ENCODE peak calls at places on chromosome 14, in seven cellular contexts. One of them, this sample, is unnamed.

GRCh38 chr14:78164226-78164853 is 5.8 kb upstream of the NRXN3 start:
- DNase-seq in CD4-positive, alpha-beta memory T cell: no peak
- DNase-seq in astrocyte of the spinal cord: no peak
- DNase-seq in A549: peak; percentile 48
- DNase-seq in AG04450: no peak
- DNase-seq in lower leg skin: no peak
- DNase-seq in Caco-2: peak; percentile 52
- DNase-seq in this sample: no peak

GRCh38 chr14:49863483-49864262 is 11.1 kb upstream of the NEMF start:
- DNase-seq in CD4-positive, alpha-beta memory T cell: peak; percentile 21
- DNase-seq in astrocyte of the spinal cord: peak; percentile 12
- DNase-seq in A549: no peak
- DNase-seq in AG04450: no peak
- DNase-seq in lower leg skin: no peak
- DNase-seq in Caco-2: no peak
- DNase-seq in this sample: no peak

GRCh38 chr14:81927069-81927468 is 393.4 kb upstream of the SEL1L start:
- DNase-seq in CD4-positive, alpha-beta memory T cell: no peak
- DNase-seq in astrocyte of the spinal cord: no peak
- DNase-seq in A549: no peak
- DNase-seq in AG04450: no peak
- DNase-seq in lower leg skin: no peak
- DNase-seq in Caco-2: no peak
- DNase-seq in this sample: no peak

GRCh38 chr14:100604126-100604501 is 16.9 kb upstream of the BEGAIN start:
- DNase-seq in CD4-positive, alpha-beta memory T cell: no peak
- DNase-seq in astrocyte of the spinal cord: no peak
- DNase-seq in A549: no peak
- DNase-seq in AG04450: no peak
- DNase-seq in lower leg skin: peak; percentile 78
- DNase-seq in Caco-2: peak; percentile 4
- DNase-seq in this sample: no peak

GRCh38 chr14:53767566-53767965 is 189.1 kb downstream of the BMP4 start:
- DNase-seq in CD4-positive, alpha-beta memory T cell: no peak
- DNase-seq in astrocyte of the spinal cord: peak; percentile 8
- DNase-seq in A549: no peak
- DNase-seq in AG04450: no peak
- DNase-seq in lower leg skin: no peak
- DNase-seq in Caco-2: no peak
- DNase-seq in this sample: no peak

GRCh38 chr14:104678346-104678745 is 11.1 kb upstream of the INF2 start:
- DNase-seq in CD4-positive, alpha-beta memory T cell: no peak
- DNase-seq in astrocyte of the spinal cord: peak; percentile 44
- DNase-seq in A549: no peak
- DNase-seq in AG04450: no peak
- DNase-seq in lower leg skin: no peak
- DNase-seq in Caco-2: no peak
- DNase-seq in this sample: no peak

GRCh38 chr14:105495101-105495989 is 4.3 kb downstream of the TEDC1 start:
- DNase-seq in CD4-positive, alpha-beta memory T cell: no peak
- DNase-seq in astrocyte of the spinal cord: no peak
- DNase-seq in A549: no peak
- DNase-seq in AG04450: no peak
- DNase-seq in lower leg skin: peak; percentile 86
- DNase-seq in Caco-2: no peak
- DNase-seq in this sample: peak; percentile 11

GRCh38 chr14:57749267-57749666 is 116.6 kb downstream of the SLC35F4 start:
- DNase-seq in CD4-positive, alpha-beta memory T cell: no peak
- DNase-seq in astrocyte of the spinal cord: peak; percentile 58
- DNase-seq in A549: peak; percentile 10
- DNase-seq in AG04450: no peak
- DNase-seq in lower leg skin: no peak
- DNase-seq in Caco-2: no peak
- DNase-seq in this sample: no peak

GRCh38 chr14:85214471-85214870 is 315.5 kb upstream of the FLRT2 start:
- DNase-seq in CD4-positive, alpha-beta memory T cell: no peak
- DNase-seq in astrocyte of the spinal cord: peak; percentile 21
- DNase-seq in A549: peak; percentile 8
- DNase-seq in AG04450: no peak
- DNase-seq in lower leg skin: no peak
- DNase-seq in Caco-2: no peak
- DNase-seq in this sample: no peak

GRCh38 chr14:52219488-52220084 is 47.9 kb upstream of the PTGDR start:
- DNase-seq in CD4-positive, alpha-beta memory T cell: no peak
- DNase-seq in astrocyte of the spinal cord: no peak
- DNase-seq in A549: no peak
- DNase-seq in AG04450: no peak
- DNase-seq in lower leg skin: no peak
- DNase-seq in Caco-2: no peak
- DNase-seq in this sample: no peak

GRCh38 chr14:100738269-100738691 is 11.6 kb downstream of the DLK1 start:
- DNase-seq in CD4-positive, alpha-beta memory T cell: no peak
- DNase-seq in astrocyte of the spinal cord: no peak
- DNase-seq in A549: no peak
- DNase-seq in AG04450: no peak
- DNase-seq in lower leg skin: peak; percentile 69
- DNase-seq in Caco-2: peak; percentile 5
- DNase-seq in this sample: no peak

GRCh38 chr14:45247427-45247826 is 5.6 kb downstream of the MIS18BP1 start:
- DNase-seq in CD4-positive, alpha-beta memory T cell: no peak
- DNase-seq in astrocyte of the spinal cord: no peak
- DNase-seq in A549: peak; percentile 21
- DNase-seq in AG04450: no peak
- DNase-seq in lower leg skin: no peak
- DNase-seq in Caco-2: no peak
- DNase-seq in this sample: no peak

GRCh38 chr14:61547186-61548121 is 147.9 kb upstream of the HIF1A start:
- DNase-seq in CD4-positive, alpha-beta memory T cell: no peak
- DNase-seq in astrocyte of the spinal cord: peak; percentile 90
- DNase-seq in A549: peak; percentile 74
- DNase-seq in AG04450: no peak
- DNase-seq in lower leg skin: peak; percentile 82
- DNase-seq in Caco-2: no peak
- DNase-seq in this sample: no peak

GRCh38 chr14:27387458-27387857 is 789.6 kb upstream of the NOVA1 start:
- DNase-seq in CD4-positive, alpha-beta memory T cell: no peak
- DNase-seq in astrocyte of the spinal cord: peak; percentile 8
- DNase-seq in A549: no peak
- DNase-seq in AG04450: no peak
- DNase-seq in lower leg skin: no peak
- DNase-seq in Caco-2: no peak
- DNase-seq in this sample: no peak

GRCh38 chr14:65045691-65046090 is 56.6 kb downstream of the MAX start:
- DNase-seq in CD4-positive, alpha-beta memory T cell: no peak
- DNase-seq in astrocyte of the spinal cord: no peak
- DNase-seq in A549: no peak
- DNase-seq in AG04450: no peak
- DNase-seq in lower leg skin: no peak
- DNase-seq in Caco-2: no peak
- DNase-seq in this sample: no peak

GRCh38 chr14:54669759-54670630 is 103.1 kb downstream of the SAMD4A start:
- DNase-seq in CD4-positive, alpha-beta memory T cell: peak; percentile 41
- DNase-seq in astrocyte of the spinal cord: peak; percentile 97
- DNase-seq in A549: no peak
- DNase-seq in AG04450: peak; percentile 15
- DNase-seq in lower leg skin: peak; percentile 90
- DNase-seq in Caco-2: no peak
- DNase-seq in this sample: peak; percentile 48

GRCh38 chr14:102370305-102370809 is 7.6 kb downstream of the TECPR2 start:
- DNase-seq in CD4-positive, alpha-beta memory T cell: no peak
- DNase-seq in astrocyte of the spinal cord: no peak
- DNase-seq in A549: peak; percentile 6
- DNase-seq in AG04450: no peak
- DNase-seq in lower leg skin: no peak
- DNase-seq in Caco-2: no peak
- DNase-seq in this sample: no peak

GRCh38 chr14:81673930-81674329 is 140.3 kb upstream of the SEL1L start:
- DNase-seq in CD4-positive, alpha-beta memory T cell: no peak
- DNase-seq in astrocyte of the spinal cord: no peak
- DNase-seq in A549: no peak
- DNase-seq in AG04450: no peak
- DNase-seq in lower leg skin: no peak
- DNase-seq in Caco-2: no peak
- DNase-seq in this sample: no peak

GRCh38 chr14:27056586-27056985 is 458.8 kb upstream of the NOVA1 start:
- DNase-seq in CD4-positive, alpha-beta memory T cell: no peak
- DNase-seq in astrocyte of the spinal cord: no peak
- DNase-seq in A549: no peak
- DNase-seq in AG04450: no peak
- DNase-seq in lower leg skin: no peak
- DNase-seq in Caco-2: no peak
- DNase-seq in this sample: no peak

GRCh38 chr14:81219821-81220487 is 805 bp downstream of the GTF2A1 start:
- DNase-seq in CD4-positive, alpha-beta memory T cell: no peak
- DNase-seq in astrocyte of the spinal cord: no peak
- DNase-seq in A549: peak; percentile 28
- DNase-seq in AG04450: no peak
- DNase-seq in lower leg skin: peak; percentile 89
- DNase-seq in Caco-2: no peak
- DNase-seq in this sample: no peak

DNA sequence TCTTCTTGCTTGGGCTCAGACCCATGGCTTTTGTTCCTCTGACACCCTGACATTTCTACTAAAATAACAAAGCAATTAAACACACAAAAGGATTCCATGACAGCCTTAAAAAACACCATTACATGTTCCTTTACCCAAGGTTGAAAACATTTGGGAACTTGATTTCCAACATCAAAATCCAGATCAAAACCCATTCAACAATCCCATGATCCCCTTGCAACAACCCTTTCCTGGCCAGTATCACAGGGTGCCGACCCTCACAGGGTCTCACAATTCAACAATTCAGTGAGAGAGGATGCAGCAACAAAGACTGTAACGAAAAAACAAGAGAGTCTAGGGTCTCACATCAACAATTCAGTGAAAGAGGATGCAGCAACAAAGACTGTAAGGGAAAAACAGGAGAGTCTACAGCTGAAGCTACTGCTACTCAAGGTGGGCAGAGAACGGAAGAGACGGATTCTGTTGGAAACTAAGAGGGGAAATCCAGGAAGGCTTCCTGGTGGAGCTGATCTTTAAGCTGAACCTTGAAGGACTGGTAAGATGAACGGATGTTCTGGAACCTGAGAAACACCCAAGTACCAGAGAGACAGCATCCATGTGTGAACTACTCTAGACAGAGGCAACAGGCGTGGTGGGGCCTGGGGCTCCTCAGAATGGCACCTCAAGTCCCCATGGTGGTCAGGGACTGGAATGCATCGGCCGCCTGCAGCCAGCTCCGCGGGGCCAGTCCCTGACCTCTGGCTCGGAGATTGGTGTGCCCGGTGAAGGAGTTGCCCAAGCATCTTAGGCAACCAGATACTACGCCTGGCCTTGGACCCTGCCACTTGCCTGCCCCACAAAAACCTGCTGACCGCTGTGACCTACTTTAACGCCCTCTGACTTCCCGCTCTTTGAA is 22.7 kb upstream of the ZFP36L1 start:
- DNase-seq in CD4-positive, alpha-beta memory T cell: peak; percentile 41
- DNase-seq in astrocyte of the spinal cord: no peak
- DNase-seq in A549: no peak
- DNase-seq in AG04450: no peak
- DNase-seq in lower leg skin: no peak
- DNase-seq in Caco-2: no peak
- DNase-seq in this sample: no peak
- H3K4me3 ChIP-seq in CD4-positive, alpha-beta memory T cell: peak overlapping the region; percentile 32
- H3K4me3 ChIP-seq in astrocyte of the spinal cord: no peak overlapping the region
- H3K4me3 ChIP-seq in A549: peak overlapping the region; percentile 45
- H3K4me3 ChIP-seq in AG04450: peak overlapping the region; percentile 43
- H3K4me3 ChIP-seq in lower leg skin: no peak overlapping the region
- H3K4me3 ChIP-seq in Caco-2: peak overlapping the region; percentile 53
- H3K4me3 ChIP-seq in this sample: peak overlapping the region; percentile 62

GRCh38 chr14:30375280-30375892 is 183.6 kb upstream of the G2E3 start:
- DNase-seq in CD4-positive, alpha-beta memory T cell: peak; percentile 45
- DNase-seq in astrocyte of the spinal cord: peak; percentile 50
- DNase-seq in A549: peak; percentile 58
- DNase-seq in AG04450: peak; percentile 10
- DNase-seq in lower leg skin: peak; percentile 87
- DNase-seq in Caco-2: peak; percentile 74
- DNase-seq in this sample: peak; percentile 42

GRCh38 chr14:30369531-30370180 is 189.3 kb upstream of the G2E3 start:
- DNase-seq in CD4-positive, alpha-beta memory T cell: no peak
- DNase-seq in astrocyte of the spinal cord: no peak
- DNase-seq in A549: no peak
- DNase-seq in AG04450: no peak
- DNase-seq in lower leg skin: no peak
- DNase-seq in Caco-2: no peak
- DNase-seq in this sample: no peak

GRCh38 chr14:30373053-30373849 is 185.7 kb upstream of the G2E3 start:
- DNase-seq in CD4-positive, alpha-beta memory T cell: no peak
- DNase-seq in astrocyte of the spinal cord: no peak
- DNase-seq in A549: no peak
- DNase-seq in AG04450: no peak
- DNase-seq in lower leg skin: no peak
- DNase-seq in Caco-2: no peak
- DNase-seq in this sample: no peak
- H3K4me3 ChIP-seq in CD4-positive, alpha-beta memory T cell: no peak overlapping the region
- H3K4me3 ChIP-seq in astrocyte of the spinal cord: no peak overlapping the region
- H3K4me3 ChIP-seq in A549: no peak overlapping the region
- H3K4me3 ChIP-seq in AG04450: no peak overlapping the region
- H3K4me3 ChIP-seq in lower leg skin: no peak overlapping the region
- H3K4me3 ChIP-seq in Caco-2: no peak overlapping the region
- H3K4me3 ChIP-seq in this sample: no peak overlapping the region

DNA sequence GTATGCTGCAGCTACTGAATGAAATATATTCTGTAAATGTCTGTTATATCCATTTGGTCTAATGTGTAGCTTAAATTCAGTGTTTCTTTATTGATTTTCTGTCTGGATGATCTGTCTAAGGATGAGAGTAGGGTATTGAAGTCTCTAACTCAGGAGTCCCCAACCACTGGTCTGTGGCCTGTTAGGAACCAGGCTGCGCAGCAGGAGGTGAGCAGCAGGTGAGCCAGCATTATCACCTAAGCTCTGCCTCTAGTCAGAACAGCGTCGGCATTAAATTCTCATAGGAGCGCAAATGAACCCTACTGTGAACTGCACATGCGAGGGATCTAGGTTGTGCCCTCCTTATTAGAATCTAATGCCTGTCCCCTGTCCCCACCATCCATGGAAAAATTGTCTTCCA is 329.7 kb upstream of the RGS6 start:
- DNase-seq in CD4-positive, alpha-beta memory T cell: no peak
- DNase-seq in astrocyte of the spinal cord: no peak
- DNase-seq in A549: no peak
- DNase-seq in AG04450: no peak
- DNase-seq in lower leg skin: no peak
- DNase-seq in Caco-2: no peak
- DNase-seq in this sample: no peak
- H3K4me3 ChIP-seq in CD4-positive, alpha-beta memory T cell: no peak overlapping the region
- H3K4me3 ChIP-seq in astrocyte of the spinal cord: no peak overlapping the region
- H3K4me3 ChIP-seq in A549: no peak overlapping the region
- H3K4me3 ChIP-seq in AG04450: no peak overlapping the region
- H3K4me3 ChIP-seq in lower leg skin: no peak overlapping the region
- H3K4me3 ChIP-seq in Caco-2: no peak overlapping the region
- H3K4me3 ChIP-seq in this sample: no peak overlapping the region

DNA sequence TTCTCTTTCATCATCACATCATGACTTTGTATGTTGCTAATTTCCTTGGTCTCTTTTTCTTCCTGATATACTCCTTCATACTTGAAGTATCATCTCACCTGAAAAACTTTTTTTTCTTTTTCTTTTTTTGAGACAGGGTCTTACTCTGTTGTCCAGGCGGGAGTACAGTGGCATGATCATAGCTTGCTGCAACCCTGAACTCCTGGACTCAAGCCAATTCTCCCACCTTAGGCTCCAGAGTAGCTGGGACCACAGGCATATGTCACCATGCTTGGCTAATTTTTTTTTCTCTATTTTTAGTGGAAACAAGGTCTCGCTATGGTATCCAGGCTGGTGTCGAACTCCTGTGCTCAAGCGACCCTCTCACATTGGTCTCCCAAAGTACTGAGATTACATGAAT is 107.6 kb downstream of the RALGAPA1 start:
- DNase-seq in CD4-positive, alpha-beta memory T cell: no peak
- DNase-seq in astrocyte of the spinal cord: no peak
- DNase-seq in A549: no peak
- DNase-seq in AG04450: no peak
- DNase-seq in lower leg skin: no peak
- DNase-seq in Caco-2: no peak
- DNase-seq in this sample: no peak
- H3K4me3 ChIP-seq in CD4-positive, alpha-beta memory T cell: no peak overlapping the region
- H3K4me3 ChIP-seq in astrocyte of the spinal cord: no peak overlapping the region
- H3K4me3 ChIP-seq in A549: no peak overlapping the region
- H3K4me3 ChIP-seq in AG04450: no peak overlapping the region
- H3K4me3 ChIP-seq in lower leg skin: no peak overlapping the region
- H3K4me3 ChIP-seq in Caco-2: no peak overlapping the region
- H3K4me3 ChIP-seq in this sample: no peak overlapping the region